ENCODE peak calls at places on chromosome 19, in ten cellular contexts. K is cardiac fibroblast; A is HL-60; J is cardiac muscle cell; N is activated CD4-positive, alpha-beta T cell treated with anti-CD3 and anti-CD28 coated beads for 24 hours; M is stimulated activated CD4-positive, alpha-beta T cell treated with anti-CD3 and anti-CD28 coated beads, Interleukin-12 subunit alpha, Interleukin-12 subunit beta, amount 100 ng/mL, for 24 hours; H is T-cell; F is uterus; Z is EH; L is GM23248. O is an unnamed sample.

GRCh38 chr19:33387351-33388230 is 14.1 kb downstream of the CEBPG start:
- DNase-seq in K (no peak), A (no peak), J (no peak), N (no peak), M (no peak), H (no peak), F (no peak), Z (no peak), L (no peak), O (no peak)

GRCh38 chr19:3785464-3785937 is 680 bp downstream of the MATK start:
- DNase-seq in K (no peak), A (peak; percentile 44), J (no peak), N (no peak), M (peak; percentile 26), H (no peak), F (no peak), Z (no peak), L (no peak), O (no peak)

GRCh38 chr19:55146648-55147218 is 2.3 kb downstream of the TNNT1 start:
- DNase-seq in K (no peak), A (no peak), J (no peak), N (no peak), M (no peak), H (no peak), F (no peak), Z (peak; percentile 41), L (peak; percentile 16), O (no peak)

GRCh38 chr19:12800873-12801465 is 631 bp downstream of the PRDX2 start:
- DNase-seq in K (no peak), A (no peak), J (no peak), N (no peak), M (no peak), H (no peak), F (no peak), Z (peak; percentile 30), L (peak; percentile 47), O (no peak)

GRCh38 chr19:15471639-15472101 is 7.3 kb upstream of the RASAL3 start:
- DNase-seq in K (no peak), A (no peak), J (no peak), N (no peak), M (no peak), H (no peak), F (no peak), Z (no peak), L (no peak), O (no peak)

GRCh38 chr19:45636275-45636674 is 2.9 kb downstream of the EML2 start:
- DNase-seq in K (no peak), A (no peak), J (no peak), N (no peak), M (no peak), H (no peak), F (no peak), Z (no peak), L (no peak), O (no peak)

GRCh38 chr19:5333581-5334365 is 6.8 kb downstream of the PTPRS start:
- DNase-seq in K (no peak), A (no peak), J (no peak), N (no peak), M (no peak), H (no peak), F (no peak), Z (no peak), L (no peak), O (no peak)

GRCh38 chr19:58395220-58395978 is at the start of gene RNF225:
- DNase-seq in K (no peak), A (peak; percentile 23), J (no peak), N (no peak), M (no peak), H (no peak), F (no peak), Z (no peak), L (no peak), O (no peak)

GRCh38 chr19:41328157-41328817 is 18.3 kb downstream of the CCDC97 start:
- DNase-seq in K (no peak), A (no peak), J (no peak), N (no peak), M (peak; percentile 36), H (peak; percentile 21), F (no peak), Z (peak; percentile 33), L (no peak), O (no peak)

GRCh38 chr19:7540761-7541480 is 5.4 kb downstream of the PNPLA6 start:
- DNase-seq in K (peak; percentile 27), A (no peak), J (peak; percentile 19), N (no peak), M (peak; percentile 38), H (no peak), F (no peak), Z (peak; percentile 20), L (peak; percentile 47), O (no peak)

O was measured in stimulated activated CD8-positive, alpha-beta memory T cell treated with anti-CD3 and anti-CD28 coated beads, Interleukin-7, amount 100 ng/mL, for 24 hours.